ENCODE peak calls at places on chromosomes 13 and 19, in seven cellular contexts. S, R, F, J, N, D and I are unnamed samples.

GRCh38 chr19:2982556-2982955 is 5.2 kb downstream of the TLE6 start:
- DNase-seq in R (no peak), S (no peak), D (no peak), F (no peak), J (no peak), N (no peak), I (no peak)

GRCh38 chr19:3132971-3133792 is 2.7 kb upstream of the GNA15 start:
- DNase-seq in J (no peak), D (peak), S (peak), N (peak), R (peak), F (peak), I (peak)

GRCh38 chr19:38287604-38288003 is 16.4 kb upstream of the C19orf33 start:
- DNase-seq in N (no peak), F (no peak), D (peak), R (no peak), J (no peak), S (peak), I (peak)

GRCh38 chr19:15551183-15552004 is 43.1 kb downstream of the CYP4F22 start:
- DNase-seq in R (no peak), N (peak), J (peak), F (peak), S (no peak), D (no peak), I (no peak)

GRCh38 chr13:113666951-113667701 is at the start of gene GRK1:
- DNase-seq in R (no peak), N (no peak), F (no peak), D (no peak), J (no peak), S (no peak), I (no peak)

GRCh38 chr13:78777973-78778372 is 119.0 kb upstream of the OBI1 start:
- DNase-seq in D (no peak), J (no peak), S (no peak), F (no peak), R (no peak), N (no peak), I (no peak)

GRCh38 chr19:719081-719512 is 10.4 kb downstream of the PALM start:
- DNase-seq in D (peak), J (no peak), R (no peak), S (peak), N (no peak), F (no peak), I (no peak)

GRCh38 chr19:42455621-42456081 is 12.9 kb upstream of the CXCL17 start:
- DNase-seq in F (peak), N (no peak), D (no peak), R (no peak), S (no peak), J (peak), I (no peak)

GRCh38 chr13:49248433-49249002 is 793 bp downstream of the CDADC1 start:
- DNase-seq in F (peak), J (peak), R (peak), N (no peak), D (no peak), S (peak), I (peak)

GRCh38 chr19:2666344-2666994 is 36.0 kb downstream of the GNG7 start:
- DNase-seq in D (no peak), F (no peak), N (no peak), S (no peak), R (no peak), J (no peak), I (no peak)

GRCh38 chr13:47628666-47629065 is 372.4 kb downstream of the SUCLA2 start:
- DNase-seq in D (no peak), S (peak), J (no peak), R (peak), N (no peak), F (peak), I (no peak)

GRCh38 chr13:45335397-45336024 is 5.5 kb downstream of the TPT1 start:
- DNase-seq in S (no peak), F (peak), D (no peak), N (peak), J (no peak), R (no peak), I (no peak)

GRCh38 chr19:46481947-46482346 is 10.6 kb upstream of the PNMA8A start:
- DNase-seq in R (peak), N (no peak), F (no peak), D (no peak), J (no peak), S (no peak), I (no peak)

GRCh38 chr19:8965887-8966286 is 44.3 kb downstream of the MUC16 start:
- DNase-seq in S (no peak), D (no peak), N (no peak), R (no peak), F (no peak), J (no peak), I (no peak)

GRCh38 chr19:2454199-2454961 is 2.4 kb downstream of the LMNB2 start:
- DNase-seq in F (no peak), R (no peak), D (no peak), S (no peak), J (no peak), N (no peak), I (no peak)

GRCh38 chr13:28442872-28443271 is 52.1 kb downstream of the FLT1 start:
- DNase-seq in S (no peak), J (no peak), N (no peak), R (no peak), D (no peak), F (no peak), I (no peak)

GRCh38 chr13:40333238-40333637 is 333.2 kb downstream of the FOXO1 start:
- DNase-seq in J (peak), F (no peak), D (no peak), R (no peak), S (peak), N (no peak), I (no peak)

GRCh38 chr19:40217027-40217810 is 965 bp downstream of the TTC9B start:
- DNase-seq in J (no peak), R (no peak), F (no peak), S (no peak), N (no peak), D (no peak), I (no peak)

GRCh38 chr13:42957881-42958280 is 34.2 kb downstream of the EPSTI1 start:
- DNase-seq in D (no peak), N (no peak), S (no peak), R (no peak), J (no peak), F (no peak), I (no peak)

GRCh38 chr19:36151144-36152051 is 849 bp downstream of the COX7A1 start:
- DNase-seq in N (no peak), R (no peak), D (no peak), J (no peak), S (no peak), F (no peak), I (no peak)

GRCh38 chr19:34904846-34905527 is 21.7 kb upstream of the ZNF30 start:
- DNase-seq in N (no peak), F (no peak), J (no peak), D (no peak), R (no peak), S (peak), I (no peak)

GRCh38 chr19:50383307-50383851 is 768 bp upstream of the POLD1 start:
- DNase-seq in D (no peak), N (no peak), S (no peak), R (no peak), J (peak), F (no peak), I (no peak)